ENCODE peak calls at places on chromosomes 11 and 22, in eight cellular contexts. B is ascending aorta, S is endothelial cell, Y is GM12865, A is GM20000, K is foreskin fibroblast, P is AG10803, G is cardiac fibroblast. V is an unnamed sample.

GRCh38 chr11:204587-205109 is 2.6 kb downstream of the BET1L start:
- DNase-seq in S (no peak), P (no peak), A (no peak), G (no peak), B (peak; percentile 61), Y (peak; percentile 1), K (no peak), V (no peak)

GRCh38 chr11:134792677-134793076 is 380.6 kb upstream of the B3GAT1 start:
- DNase-seq in B (no peak), Y (no peak), P (no peak), A (no peak), S (no peak), G (no peak), K (no peak), V (no peak)

GRCh38 chr11:61700221-61700620 is 20.0 kb downstream of the DAGLA start:
- DNase-seq in A (no peak), Y (no peak), S (no peak), P (peak; percentile 59), K (peak; percentile 76), B (no peak), G (peak; percentile 70), V (no peak)

GRCh38 chr22:37518509-37519267 is 527 bp downstream of the CARD10 start:
- DNase-seq in G (no peak), P (no peak), A (no peak), Y (no peak), K (no peak), B (no peak), S (peak; percentile 43), V (no peak)

GRCh38 chr11:104547996-104548661 is 350.1 kb downstream of the CASP12 start:
- DNase-seq in G (peak; percentile 18), Y (peak; percentile 5), S (no peak), P (no peak), B (no peak), K (no peak), A (no peak), V (no peak)

GRCh38 chr22:37675930-37676571 is 615 bp downstream of the LGALS1 start:
- DNase-seq in B (peak; percentile 71), Y (peak; percentile 48), A (no peak), P (peak; percentile 28), K (no peak), S (no peak), G (peak; percentile 49), V (no peak)

GRCh38 chr22:39132871-39133524 is 19.5 kb downstream of the CBX7 start:
- DNase-seq in P (no peak), A (no peak), K (no peak), G (no peak), S (no peak), B (no peak), Y (no peak), V (no peak)

GRCh38 chr11:68146704-68147474 is 25.7 kb upstream of the CHKA start:
- DNase-seq in G (peak; percentile 61), K (peak; percentile 38), S (no peak), Y (no peak), P (peak; percentile 17), A (no peak), B (no peak), V (no peak)

GRCh38 chr22:47409501-47410275 is 647.2 kb downstream of the TBC1D22A start:
- DNase-seq in B (peak; percentile 43), K (no peak), S (no peak), G (no peak), A (no peak), Y (no peak), P (no peak), V (no peak)

GRCh38 chr11:110000045-110000502 is 93.1 kb upstream of the ZC3H12C start:
- DNase-seq in B (peak; percentile 66), Y (peak; percentile 87), S (no peak), K (peak; percentile 79), A (peak; percentile 63), P (peak; percentile 96), G (peak; percentile 87), V (no peak)

GRCh38 chr11:31214337-31214736 is 155.2 kb downstream of the DCDC1 start:
- DNase-seq in G (no peak), Y (no peak), K (no peak), S (no peak), P (no peak), B (no peak), A (no peak), V (no peak)

GRCh38 chr22:44669725-44670027 is 32.3 kb upstream of the PRR5 start:
- DNase-seq in S (peak; percentile 54), A (no peak), G (no peak), P (peak; percentile 54), B (no peak), Y (no peak), K (no peak), V (no peak)
- TF ChIP-seq CTCF in S (peak; percentile 48), A (no peak), G (peak; percentile 12), P (peak; percentile 68), B (no peak), Y (no peak), K (peak; percentile 54), V (peak; percentile 17)

GRCh38 chr22:48574776-48575566 is 1252.7 kb downstream of the BRD1 start:
- DNase-seq in B (no peak), A (peak; percentile 64), G (no peak), P (peak; percentile 49), Y (no peak), K (no peak), S (peak; percentile 88), V (peak; percentile 31)
- TF ChIP-seq CTCF in B (peak; percentile 58), A (peak; percentile 4), G (no peak), P (peak; percentile 35), Y (no peak), K (no peak), S (peak; percentile 56), V (peak; percentile 43)

GRCh38 chr11:27458182-27458581 is 14.4 kb downstream of the LGR4 start:
- DNase-seq in B (no peak), G (no peak), K (no peak), P (no peak), S (no peak), A (no peak), Y (no peak), V (no peak)

GRCh38 chr11:27459191-27459590 is 13.4 kb downstream of the LGR4 start:
- DNase-seq in B (no peak), P (no peak), K (no peak), Y (no peak), S (no peak), G (no peak), A (no peak), V (no peak)

GRCh38 chr11:27460158-27460565 is 12.4 kb downstream of the LGR4 start:
- DNase-seq in S (no peak), P (no peak), G (no peak), A (no peak), B (no peak), Y (no peak), K (no peak), V (no peak)

GRCh38 chr11:27462543-27462942 is 10.0 kb downstream of the LGR4 start:
- DNase-seq in P (no peak), Y (no peak), K (no peak), G (peak; percentile 36), B (no peak), A (no peak), S (no peak), V (no peak)

GRCh38 chr11:27460571-27460970 is 12.0 kb downstream of the LGR4 start:
- DNase-seq in B (no peak), P (no peak), A (no peak), K (no peak), G (no peak), Y (no peak), S (no peak), V (no peak)
- TF ChIP-seq CTCF in B (no peak), P (no peak), A (no peak), K (no peak), G (no peak), Y (no peak), S (no peak), V (no peak)

DNA sequence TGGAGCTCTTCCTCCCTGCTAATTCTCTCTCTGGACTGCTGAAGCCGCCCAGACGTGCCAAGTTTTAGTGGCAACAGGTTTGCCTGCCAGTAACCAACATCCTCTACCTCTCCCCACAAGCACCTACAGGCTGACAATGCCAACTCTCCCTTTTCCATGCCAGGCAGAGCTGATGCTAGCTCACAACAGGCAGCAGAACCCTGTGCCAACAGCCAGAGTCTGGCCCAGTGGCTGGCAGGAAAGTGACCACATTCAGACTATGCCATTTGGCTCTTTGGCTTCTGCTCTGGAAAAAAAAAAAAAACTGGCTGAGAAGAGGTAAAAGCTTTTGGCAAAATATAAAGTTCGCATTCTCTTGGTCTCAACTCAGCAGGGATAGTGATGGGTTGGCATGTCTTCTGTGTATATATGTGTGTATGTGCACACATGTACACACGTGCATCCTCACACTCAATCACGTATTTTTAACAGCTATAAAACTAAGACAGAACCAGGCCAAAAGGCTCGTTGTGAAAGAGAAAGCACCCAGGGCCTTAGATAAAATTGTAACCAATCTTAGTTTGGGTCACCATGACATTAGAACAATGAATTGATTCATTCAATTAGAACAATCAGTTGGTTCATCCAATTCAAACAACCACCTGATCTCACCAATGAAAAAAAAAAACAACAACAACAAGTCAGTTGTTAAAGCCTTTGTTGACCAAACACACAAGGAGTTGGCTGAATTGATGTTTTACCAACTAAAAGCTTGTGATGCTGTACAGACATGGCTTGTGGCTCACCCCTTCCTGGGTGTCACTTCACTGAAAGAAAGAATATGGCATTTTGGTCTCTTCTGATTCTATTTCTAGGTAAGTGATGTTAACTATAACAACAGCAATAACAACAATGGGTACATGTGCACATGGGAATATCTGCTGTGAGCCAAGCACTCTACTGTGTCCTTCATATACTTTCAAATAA is 48.6 kb downstream of the TRIM29 start:
- DNase-seq in S (no peak), Y (no peak), P (no peak), A (no peak), K (no peak), G (no peak), B (peak; percentile 72), V (no peak)
- TF ChIP-seq CTCF in S (no peak), Y (no peak), P (no peak), A (no peak), K (no peak), G (no peak), B (no peak), V (no peak)

GRCh38 chr11:74871037-74871436 is 77.9 kb downstream of the XRRA1 start:
- DNase-seq in G (no peak), Y (no peak), B (no peak), S (no peak), P (no peak), K (no peak), A (no peak), V (no peak)

GRCh38 chr11:74866557-74866956 is 82.3 kb downstream of the XRRA1 start:
- DNase-seq in G (no peak), S (no peak), A (no peak), P (no peak), B (no peak), K (no peak), Y (no peak), V (no peak)

GRCh38 chr11:74870485-74870884 is 78.4 kb downstream of the XRRA1 start:
- DNase-seq in B (no peak), A (no peak), P (peak; percentile 34), G (peak; percentile 69), Y (peak; percentile 51), S (no peak), K (peak; percentile 11), V (peak; percentile 22)
- TF ChIP-seq CTCF in B (no peak), A (peak; percentile 1), P (peak; percentile 36), G (peak; percentile 56), Y (peak; percentile 27), S (no peak), K (peak; percentile 31), V (peak; percentile 26)